ENCODE peak calls at places on chromosomes 2 and 18, in five cellular contexts. Y, E, J, L and K are unnamed samples.
A peak's percentile ranks its signal among the peaks of the same experiment; 100 is the strongest.

GRCh38 chr2:96953611-96954489 is 32.5 kb downstream of the FAM178B start:
- DNase-seq in Y (no peak), J (no peak), E (no peak), L (no peak), K (no peak)

GRCh38 chr18:79682481-79682880 is 2.9 kb downstream of the CTDP1 start:
- DNase-seq in L (no peak), E (no peak), J (no peak), Y (no peak), K (no peak)

GRCh38 chr18:74389161-74389927 is 67.8 kb downstream of the DIPK1C start:
- DNase-seq in L (no peak), E (no peak), Y (no peak), J (no peak), K (no peak)

GRCh38 chr18:23158884-23159820 is 23.9 kb downstream of the CABLES1 start:
- DNase-seq in J (no peak), L (no peak), Y (no peak), E (no peak), K (no peak)

GRCh38 chr2:196459539-196459938 is 180.0 kb upstream of the CCDC150 start:
- DNase-seq in E (no peak), L (no peak), J (no peak), Y (peak; percentile 87), K (no peak)

GRCh38 chr2:168912466-168913170 is 11.5 kb downstream of the G6PC2 start:
- DNase-seq in E (peak; percentile 27), L (peak; percentile 36), Y (no peak), J (peak; percentile 79), K (no peak)

GRCh38 chr18:6406075-6406909 is 8.4 kb downstream of the L3MBTL4 start:
- DNase-seq in E (peak; percentile 60), Y (no peak), L (no peak), J (no peak), K (no peak)

GRCh38 chr2:149828506-149829210 is 241.1 kb upstream of the MMADHC start:
- DNase-seq in L (no peak), J (no peak), E (no peak), Y (no peak), K (no peak)

GRCh38 chr2:140338827-140339226 is 1558.6 kb upstream of the NXPH2 start:
- DNase-seq in L (no peak), Y (no peak), J (no peak), E (no peak), K (no peak)

GRCh38 chr18:11136241-11136640 is 13.1 kb downstream of the PIEZO2 start:
- DNase-seq in J (no peak), Y (no peak), L (no peak), E (no peak), K (no peak)

GRCh38 chr2:83756219-83756618 is 702.9 kb downstream of the SUCLG1 start:
- DNase-seq in L (no peak), E (no peak), J (no peak), Y (no peak), K (no peak)

GRCh38 chr2:184756885-184757284 is 158.6 kb downstream of the ZNF804A start:
- DNase-seq in L (no peak), E (no peak), Y (no peak), J (no peak), K (no peak)

GRCh38 chr2:68715353-68716041 is 19.1 kb upstream of the ARHGAP25 start:
- DNase-seq in J (peak; percentile 62), L (peak; percentile 52), Y (peak; percentile 91), E (peak; percentile 74), K (peak; percentile 71)

GRCh38 chr2:9961014-9961413 is 9.5 kb downstream of the GRHL1 start:
- DNase-seq in E (no peak), J (peak; percentile 88), L (no peak), Y (no peak), K (no peak)

GRCh38 chr2:204024503-204024902 is 87.9 kb downstream of the ICOS start:
- DNase-seq in Y (peak; percentile 66), J (peak; percentile 20), E (peak; percentile 7), L (no peak), K (no peak)

GRCh38 chr2:216971632-216972031 is 111.8 kb upstream of the TNP1 start:
- DNase-seq in J (no peak), L (no peak), Y (no peak), E (no peak), K (no peak)

GRCh38 chr18:46542545-46542944 is 114.5 kb downstream of the LOXHD1 start:
- DNase-seq in J (no peak), E (no peak), Y (no peak), L (no peak), K (no peak)

GRCh38 chr18:75211002-75211621 is 515 bp downstream of the TSHZ1 start:
- DNase-seq in L (no peak), Y (peak; percentile 21), E (no peak), J (no peak), K (no peak)

GRCh38 chr18:31731628-31732027 is 29.1 kb downstream of the SLC25A52 start:
- DNase-seq in E (no peak), J (no peak), L (no peak), Y (no peak), K (no peak)

GRCh38 chr2:207239222-207239674 is 73.5 kb upstream of the KLF7 start:
- DNase-seq in E (peak; percentile 76), J (no peak), L (peak; percentile 58), Y (no peak), K (no peak)

GRCh38 chr2:121210691-121211090 is 74.3 kb downstream of the TFCP2L1 start:
- DNase-seq in Y (no peak), E (peak; percentile 48), J (no peak), L (peak; percentile 53), K (peak; percentile 89)

GRCh38 chr18:323253-323622 is 55.4 kb upstream of the THOC1 start:
- DNase-seq in L (no peak), Y (no peak), E (no peak), J (no peak), K (no peak)

GRCh38 chr2:170566138-170566537 is 149.0 kb upstream of the SP5 start:
- DNase-seq in E (no peak), Y (no peak), L (no peak), J (no peak), K (no peak)

DNA sequence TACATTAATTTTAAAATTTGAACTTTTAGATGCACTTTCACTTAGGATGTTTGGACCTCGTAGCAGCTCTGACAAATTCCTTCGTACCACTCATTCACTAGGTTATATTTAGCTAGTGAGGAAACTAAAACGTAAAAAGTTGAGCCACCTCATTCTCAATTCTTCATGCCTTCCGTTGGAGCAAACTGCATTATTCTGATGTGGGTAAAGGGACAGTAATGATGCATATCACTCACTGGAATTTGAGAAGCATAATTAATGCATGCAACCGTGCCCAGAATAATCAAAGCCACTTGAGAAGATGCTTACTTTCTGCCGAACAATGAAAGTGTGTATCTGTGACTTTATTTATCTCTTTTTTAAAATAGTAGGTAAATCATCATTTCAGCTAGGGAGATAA is 2.2 kb downstream of the CNOT9 start:
- DNase-seq in J (no peak), E (no peak), L (no peak), Y (peak; percentile 36), K (no peak)
- H3K4me3 ChIP-seq in J (peak overlapping the region; percentile 74), E (no peak overlapping the region), L (no peak overlapping the region), Y (peak overlapping the region; percentile 81), K (no peak overlapping the region)

GRCh38 chr2:157839162-157839801 is 36.8 kb downstream of the ACVR1 start:
- DNase-seq in L (peak; percentile 30), J (peak; percentile 63), Y (no peak), E (no peak), K (no peak)

GRCh38 chr2:157841485-157841884 is 34.6 kb downstream of the ACVR1 start:
- DNase-seq in Y (no peak), L (no peak), E (no peak), J (no peak), K (no peak)

GRCh38 chr2:157840568-157841156 is 35.5 kb downstream of the ACVR1 start:
- DNase-seq in E (peak; percentile 81), L (peak; percentile 65), J (no peak), Y (no peak), K (peak; percentile 77)

GRCh38 chr2:157838442-157839161 is 37.5 kb downstream of the ACVR1 start:
- DNase-seq in L (peak; percentile 52), E (peak; percentile 83), Y (no peak), J (peak; percentile 22), K (no peak)

GRCh38 chr2:157839822-157840221 is 36.3 kb downstream of the ACVR1 start:
- DNase-seq in E (no peak), J (peak; percentile 29), Y (no peak), L (no peak), K (no peak)
- H3K4me3 ChIP-seq in E (no peak overlapping the region), J (no peak overlapping the region), Y (no peak overlapping the region), L (no peak overlapping the region), K (no peak overlapping the region)

GRCh38 chr2:29130295-29130694 is 15.1 kb downstream of the CLIP4 start:
- DNase-seq in J (no peak), E (peak; percentile 47), L (no peak), Y (peak; percentile 56), K (no peak)
- H3K4me3 ChIP-seq in J (no peak overlapping the region), E (no peak overlapping the region), L (no peak overlapping the region), Y (no peak overlapping the region), K (no peak overlapping the region)

GRCh38 chr2:19348692-19349091 is 9.7 kb downstream of the OSR1 start:
- DNase-seq in J (no peak), Y (no peak), E (no peak), L (no peak), K (no peak)
- H3K4me3 ChIP-seq in J (peak overlapping the region; percentile 99), Y (peak overlapping the region; percentile 69), E (no peak overlapping the region), L (no peak overlapping the region), K (peak overlapping the region; percentile 68)

GRCh38 chr2:205198130-205198505 is 484.2 kb upstream of the NRP2 start:
- DNase-seq in Y (no peak), J (no peak), E (peak; percentile 8), L (peak; percentile 53), K (no peak)
- H3K4me3 ChIP-seq in Y (no peak overlapping the region), J (no peak overlapping the region), E (no peak overlapping the region), L (no peak overlapping the region), K (no peak overlapping the region)

GRCh38 chr2:23532311-23533013 is 147.5 kb downstream of the KLHL29 start:
- DNase-seq in L (peak; percentile 34), Y (no peak), J (no peak), E (no peak), K (no peak)
- H3K4me3 ChIP-seq in L (no peak overlapping the region), Y (no peak overlapping the region), J (no peak overlapping the region), E (no peak overlapping the region), K (no peak overlapping the region)

GRCh38 chr18:32868424-32868823 is 95.6 kb upstream of the KLHL14 start:
- DNase-seq in L (no peak), E (no peak), Y (no peak), J (no peak), K (no peak)

GRCh38 chr18:32870611-32871010 is 97.8 kb upstream of the KLHL14 start:
- DNase-seq in L (no peak), Y (no peak), E (no peak), J (no peak), K (no peak)

GRCh38 chr18:32867330-32867729 is 94.5 kb upstream of the KLHL14 start:
- DNase-seq in E (no peak), J (no peak), Y (no peak), L (no peak), K (no peak)
- H3K4me3 ChIP-seq in E (no peak overlapping the region), J (no peak overlapping the region), Y (no peak overlapping the region), L (no peak overlapping the region), K (no peak overlapping the region)